ENCODE peak calls at places on chromosomes 5 and 9, in seven cellular contexts. G is CD8-positive, alpha-beta T cell; Z is SK-N-SH; M is A549; A is HCT116; H is BJ; X is astrocyte of the cerebellum. U is an unnamed sample.

GRCh38 chr5:115949096-115949495 is 13.2 kb upstream of the LVRN start:
- DNase-seq in X (no peak), Z (no peak), H (no peak), M (no peak), G (no peak), A (no peak), U (no peak)

GRCh38 chr5:158174918-158175663 is 316.1 kb upstream of the CLINT1 start:
- DNase-seq in M (peak), H (no peak), Z (peak), G (peak), A (peak), X (peak), U (peak)

GRCh38 chr9:16671591-16672137 is 198.8 kb downstream of the BNC2 start:
- DNase-seq in A (no peak), Z (no peak), H (no peak), G (no peak), M (no peak), X (peak), U (no peak)

GRCh38 chr5:54344653-54345052 is 34.3 kb upstream of the ARL15 start:
- DNase-seq in Z (no peak), A (no peak), H (no peak), G (no peak), X (no peak), M (no peak), U (no peak)

GRCh38 chr9:5425006-5425628 is 12.6 kb downstream of the PLGRKT start:
- DNase-seq in A (no peak), M (peak), G (no peak), Z (peak), X (no peak), H (no peak), U (peak)

GRCh38 chr5:149517461-149518122 is 33.6 kb downstream of the CSNK1A1 start:
- DNase-seq in Z (no peak), M (peak), X (no peak), H (no peak), G (no peak), A (no peak), U (no peak)

GRCh38 chr5:132493241-132493640 is 2.7 kb upstream of the IRF1 start:
- DNase-seq in A (no peak), G (no peak), H (no peak), M (no peak), X (no peak), Z (no peak), U (no peak)

GRCh38 chr5:103505581-103506305 is 56.8 kb downstream of the NUDT12 start:
- DNase-seq in G (no peak), Z (no peak), H (peak), X (no peak), M (peak), A (no peak), U (no peak)

GRCh38 chr5:77418162-77418561 is 74.0 kb downstream of the WDR41 start:
- DNase-seq in X (no peak), H (no peak), G (no peak), M (no peak), A (no peak), Z (no peak), U (no peak)

GRCh38 chr5:3542158-3542557 is 53.5 kb upstream of the IRX1 start:
- DNase-seq in X (no peak), Z (no peak), M (no peak), H (no peak), A (no peak), G (no peak), U (no peak)

GRCh38 chr9:107888773-107889227 is 399.2 kb upstream of the KLF4 start:
- DNase-seq in A (no peak), M (no peak), H (no peak), X (no peak), G (no peak), Z (no peak), U (no peak)

GRCh38 chr9:134592018-134592818 is 49.4 kb upstream of the COL5A1 start:
- DNase-seq in X (peak), Z (no peak), M (peak), A (no peak), G (no peak), H (peak), U (peak)

GRCh38 chr9:125694478-125694877 is 12.5 kb downstream of the MAPKAP1 start:
- DNase-seq in H (no peak), X (peak), M (no peak), A (no peak), Z (no peak), G (no peak), U (no peak)

GRCh38 chr9:121699271-121700164 is 48.1 kb downstream of the DAB2IP start:
- DNase-seq in Z (peak), G (peak), A (no peak), H (no peak), X (peak), M (no peak), U (no peak)

GRCh38 chr5:125659316-125660071 is 763.7 kb upstream of the GRAMD2B start:
- DNase-seq in H (peak), M (no peak), A (no peak), G (no peak), X (peak), Z (no peak), U (no peak)

GRCh38 chr9:88396836-88397577 is 8.8 kb downstream of the SPIN1 start:
- DNase-seq in A (no peak), X (peak), G (no peak), Z (no peak), H (no peak), M (no peak), U (no peak)

GRCh38 chr9:98429613-98430012 is 174.2 kb upstream of the TBC1D2 start:
- DNase-seq in X (no peak), A (no peak), G (no peak), M (no peak), H (peak), Z (no peak), U (no peak)

GRCh38 chr5:60633336-60633735 is 66.6 kb downstream of the DEPDC1B start:
- DNase-seq in A (no peak), G (no peak), H (peak), Z (no peak), X (peak), M (no peak), U (peak)

GRCh38 chr5:74575741-74576538 is 64.6 kb downstream of the ENC1 start:
- DNase-seq in M (no peak), G (no peak), Z (no peak), A (no peak), X (no peak), H (peak), U (peak)

GRCh38 chr5:120465281-120465961 is 1.3 kb downstream of the PRR16 start:
- DNase-seq in X (no peak), G (no peak), Z (peak), M (no peak), H (no peak), A (no peak), U (no peak)

GRCh38 chr5:93017854-93018253 is 563.2 kb downstream of the NR2F1-AS1 start:
- DNase-seq in A (no peak), M (peak), G (no peak), X (peak), H (peak), Z (no peak), U (peak)

GRCh38 chr9:129498451-129499376 is 122.2 kb downstream of the C9orf50 start:
- DNase-seq in M (no peak), A (no peak), X (no peak), G (no peak), Z (no peak), H (no peak), U (no peak)

GRCh38 chr9:129496187-129497063 is 124.5 kb downstream of the C9orf50 start:
- DNase-seq in X (peak), M (peak), A (peak), G (peak), H (peak), Z (peak), U (no peak)

GRCh38 chr9:129497837-129498450 is 123.0 kb downstream of the C9orf50 start:
- DNase-seq in Z (no peak), A (no peak), X (no peak), G (no peak), M (no peak), H (no peak), U (no peak)

GRCh38 chr9:129495422-129496186 is 125.3 kb downstream of the C9orf50 start:
- DNase-seq in G (peak), H (no peak), A (peak), M (peak), X (no peak), Z (peak), U (peak)

GRCh38 chr9:129497064-129497836 is 123.7 kb downstream of the C9orf50 start:
- DNase-seq in H (no peak), M (no peak), A (no peak), G (no peak), X (no peak), Z (peak), U (no peak)
- H3K4me3 ChIP-seq in H (peak), M (peak), A (peak), G (no peak), X (peak), Z (peak), U (peak)

DNA sequence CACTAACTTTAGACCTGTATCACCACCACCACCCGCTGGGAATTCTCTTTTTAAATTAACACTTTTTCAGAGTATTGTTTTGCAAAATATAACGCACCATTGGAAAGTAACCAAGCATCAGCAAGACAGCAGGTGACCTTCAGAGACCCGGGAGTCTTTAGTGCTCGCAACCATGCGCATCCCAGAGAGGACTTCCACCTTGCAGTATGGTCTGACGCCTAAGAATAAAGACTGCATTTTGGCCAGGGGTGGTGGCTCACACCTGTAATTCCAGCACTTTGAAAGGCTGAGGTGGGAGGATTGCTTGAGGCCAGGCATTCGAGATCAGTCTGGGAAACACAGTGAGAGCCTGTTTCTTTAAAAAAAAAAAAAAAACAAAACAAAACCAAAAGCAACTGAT is 113.8 kb downstream of the MED27 start:
- DNase-seq in A (no peak), H (no peak), M (no peak), G (no peak), Z (no peak), X (no peak), U (no peak)
- TF ChIP-seq CTCF in A (no peak), H (no peak), M (no peak), G (no peak), Z (no peak), X (no peak), U (no peak)

DNA sequence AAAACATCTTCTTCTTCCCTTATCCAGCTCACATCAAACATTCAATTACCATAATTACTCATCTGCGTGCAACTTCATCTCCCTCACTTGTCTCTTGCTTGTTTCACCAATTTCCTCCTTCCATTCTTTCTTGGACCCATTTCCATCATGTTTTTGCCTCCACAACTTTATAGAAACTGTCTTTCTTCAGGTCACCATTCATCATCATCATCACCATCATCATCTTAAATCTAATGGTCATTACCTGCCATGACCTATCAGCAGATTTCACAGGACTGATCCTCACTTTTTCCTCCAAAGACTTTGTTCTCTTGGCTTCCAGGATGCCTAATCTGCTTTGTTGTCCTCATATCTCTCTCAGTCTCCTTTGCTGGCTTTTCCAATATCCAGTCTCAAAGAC is 495.6 kb downstream of the DNAH5 start:
- DNase-seq in G (no peak), H (no peak), Z (no peak), A (no peak), M (no peak), X (no peak), U (no peak)
- H3K4me3 ChIP-seq in G (no peak), H (no peak), Z (no peak), A (no peak), M (no peak), X (no peak), U (no peak)

DNA sequence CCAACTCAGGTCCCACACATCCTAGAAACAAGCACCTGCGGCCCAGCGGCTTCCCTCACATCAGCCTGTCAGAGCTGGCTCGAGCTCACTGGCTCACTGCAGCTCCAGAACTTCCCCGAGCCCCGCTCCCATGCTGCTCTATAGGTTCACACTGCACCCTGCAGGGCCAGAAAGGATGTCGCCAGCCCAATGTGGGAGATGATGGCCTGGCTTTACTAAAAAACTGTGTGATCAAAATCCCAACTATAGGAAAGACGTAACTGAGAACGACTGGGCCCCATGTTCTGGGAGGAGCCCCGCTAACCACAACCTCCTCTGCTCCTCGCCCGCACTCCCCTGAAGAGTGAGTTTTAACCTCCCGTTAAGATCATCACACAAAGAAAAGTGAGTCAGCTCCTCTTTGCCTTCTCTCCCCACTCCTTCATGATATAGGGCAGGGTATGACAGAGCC is 4.6 kb downstream of the SURF4 start:
- DNase-seq in G (peak), A (no peak), X (no peak), H (no peak), Z (no peak), M (no peak), U (no peak)
- TF ChIP-seq CTCF in G (no peak), A (no peak), X (no peak), H (no peak), Z (no peak), M (no peak), U (no peak)